ENCODE peak calls at places on chromosomes 16 and 17, in seven cellular contexts. T, M, W, Q, A, X and P are unnamed samples.

GRCh38 chr17:76434870-76435269 is 18.1 kb downstream of the UBE2O start:
- DNase-seq in T (no peak), M (no peak), W (no peak), Q (no peak), A (no peak), X (no peak), P (no peak)

GRCh38 chr17:76888661-76889060 is 20.5 kb downstream of the MGAT5B start:
- DNase-seq in T (no peak), M (no peak), W (no peak), Q (no peak), A (no peak), X (no peak), P (no peak)

GRCh38 chr16:3581392-3581791 is 4.2 kb upstream of the NLRC3 start:
- DNase-seq in T (no peak), M (no peak), W (no peak), Q (no peak), A (no peak), X (no peak), P (no peak)

GRCh38 chr17:74380959-74381808 is 13.9 kb downstream of the GPR142 start:
- DNase-seq in T (no peak), M (no peak), W (no peak), Q (no peak), A (no peak), X (no peak), P (no peak)

GRCh38 chr17:45131616-45132301 is 556 bp downstream of the PLCD3 start:
- DNase-seq in T (peak), M (no peak), W (peak), Q (peak), A (peak), X (no peak), P (no peak)

GRCh38 chr17:43905400-43905984 is 1.8 kb downstream of the MPP2 start:
- DNase-seq in T (no peak), M (no peak), W (no peak), Q (no peak), A (no peak), X (no peak), P (no peak)

GRCh38 chr16:48231675-48232214 is 12.4 kb upstream of the LONP2 start:
- DNase-seq in T (peak), M (peak), W (peak), Q (peak), A (peak), X (peak), P (peak)

GRCh38 chr16:5432166-5432565 is 334.6 kb upstream of the EEF2KMT start:
- DNase-seq in T (no peak), M (no peak), W (no peak), Q (no peak), A (no peak), X (no peak), P (no peak)

GRCh38 chr17:16363749-16364536 is 10.7 kb upstream of the CENPV start:
- DNase-seq in T (peak), M (peak), W (peak), Q (peak), A (peak), X (peak), P (peak)